ENCODE peak calls at places on chromosomes 6 and 20, in four cellular contexts. U, O, Q and E are unnamed samples.

GRCh38 chr6:136549359-136550044 is 720 bp downstream of the MAP7 start:
- DNase-seq in U (peak; percentile 23), Q (no peak), O (no peak), E (no peak)

GRCh38 chr20:45779011-45779915 is 12.4 kb downstream of the WFDC3 start:
- DNase-seq in O (no peak), U (no peak), Q (peak; percentile 98), E (peak; percentile 99)

GRCh38 chr6:90424580-90424979 is 127.9 kb upstream of the BACH2 start:
- DNase-seq in U (no peak), Q (no peak), O (no peak), E (no peak)

GRCh38 chr6:168027521-168027920 is 30.1 kb downstream of the KIF25 start:
- DNase-seq in U (no peak), Q (no peak), O (no peak), E (no peak)

GRCh38 chr6:37698264-37699137 is 818 bp upstream of the MDGA1 start:
- DNase-seq in Q (peak; percentile 24), O (no peak), U (peak; percentile 87), E (no peak)

GRCh38 chr6:170083236-170084051 is 207.4 kb downstream of the DLL1 start:
- DNase-seq in O (no peak), Q (no peak), U (no peak), E (no peak)

GRCh38 chr20:881051-881820 is 34.9 kb downstream of the ANGPT4 start:
- DNase-seq in Q (peak; percentile 74), O (no peak), U (no peak), E (peak; percentile 38)

GRCh38 chr6:125363010-125363359 is 61.2 kb upstream of the HDDC2 start:
- DNase-seq in O (peak; percentile 9), U (no peak), Q (no peak), E (no peak)

GRCh38 chr6:28353356-28353755 is 3.6 kb downstream of the ZKSCAN3 start:
- DNase-seq in U (no peak), Q (no peak), O (no peak), E (no peak)

GRCh38 chr6:27547157-27548075 is 74.5 kb upstream of the ZNF184 start:
- DNase-seq in U (peak; percentile 31), O (peak; percentile 67), Q (peak; percentile 74), E (no peak)

GRCh38 chr20:32457476-32457986 is 99.4 kb downstream of the ASXL1 start:
- DNase-seq in U (peak; percentile 29), O (no peak), Q (no peak), E (no peak)

DNA sequence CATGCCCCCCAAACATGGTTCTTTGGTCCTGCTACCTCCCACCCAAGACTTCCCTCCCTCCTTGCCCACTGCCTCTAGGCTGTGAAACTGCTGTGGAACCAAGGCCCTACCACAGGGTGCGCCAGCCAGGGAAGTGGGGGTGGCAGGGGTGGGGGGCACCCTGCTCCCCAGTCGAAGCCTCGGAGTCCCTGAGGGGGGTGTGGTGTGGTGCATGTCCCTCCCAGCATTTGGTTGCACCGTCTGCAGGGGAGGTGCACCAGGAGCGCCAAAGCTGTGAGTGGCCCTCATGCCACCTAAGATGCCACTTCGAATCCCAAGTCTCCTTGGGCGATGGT is 1.8 kb downstream of the RGS19 start:
- DNase-seq in U (no peak), Q (no peak), O (no peak), E (no peak)
- H3K4me3 ChIP-seq in U (no peak overlapping the region), Q (no peak overlapping the region), O (no peak overlapping the region), E (no peak overlapping the region)

DNA sequence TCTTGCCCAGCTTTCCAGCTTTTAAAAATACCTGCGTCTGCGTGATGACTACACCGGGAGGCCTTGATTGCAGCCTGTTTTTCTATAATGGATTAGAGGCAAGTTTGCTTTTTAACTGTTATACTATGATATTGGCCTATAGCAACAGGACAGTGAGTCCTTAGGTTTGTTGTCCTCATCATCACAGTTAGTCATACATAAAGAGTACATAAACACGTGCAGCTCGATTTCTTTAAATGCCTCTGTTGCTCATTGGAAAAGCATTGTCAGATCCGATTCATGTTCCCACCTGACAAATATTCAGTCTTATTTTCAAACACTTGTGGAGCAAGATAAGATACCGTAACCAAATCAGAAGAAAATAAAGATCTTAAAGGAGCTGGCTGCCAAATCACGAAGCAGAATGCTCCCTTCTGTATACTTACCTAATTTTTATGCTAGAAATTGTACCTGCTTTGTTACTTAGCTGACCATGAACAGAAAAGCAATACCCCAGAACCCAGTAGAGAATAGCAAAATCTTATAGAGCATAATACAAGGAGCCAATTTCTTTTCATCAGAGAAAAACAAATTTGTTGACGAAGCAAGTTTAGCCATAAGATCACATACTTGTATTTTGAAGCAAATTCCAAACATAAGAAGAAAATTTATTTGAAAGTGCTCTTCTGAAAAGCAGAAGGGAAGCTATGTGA is 100.4 kb downstream of the TMEM200A start:
- DNase-seq in Q (no peak), O (no peak), U (no peak), E (no peak)
- H3K27me3 ChIP-seq in Q (no peaks in the 10 kb centered on the region), O (no peaks in the 10 kb centered on the region), U (no peaks in the 10 kb centered on the region), E (no peaks in the 10 kb centered on the region)

GRCh38 chr6:35300848-35301247 is 3.2 kb downstream of the DEF6 start:
- DNase-seq in U (no peak), Q (no peak), O (no peak), E (no peak)
- TF ChIP-seq TCF7L2 in U (no peak), Q (no peak), O (no peak), E (no peak)

GRCh38 chr20:44171775-44172571 is 15.0 kb downstream of the JPH2 start:
- DNase-seq in U (no peak), Q (no peak), O (no peak), E (no peak)
- H3K4me3 ChIP-seq in U (no peak overlapping the region), Q (no peak overlapping the region), O (no peak overlapping the region), E (no peak overlapping the region)

DNA sequence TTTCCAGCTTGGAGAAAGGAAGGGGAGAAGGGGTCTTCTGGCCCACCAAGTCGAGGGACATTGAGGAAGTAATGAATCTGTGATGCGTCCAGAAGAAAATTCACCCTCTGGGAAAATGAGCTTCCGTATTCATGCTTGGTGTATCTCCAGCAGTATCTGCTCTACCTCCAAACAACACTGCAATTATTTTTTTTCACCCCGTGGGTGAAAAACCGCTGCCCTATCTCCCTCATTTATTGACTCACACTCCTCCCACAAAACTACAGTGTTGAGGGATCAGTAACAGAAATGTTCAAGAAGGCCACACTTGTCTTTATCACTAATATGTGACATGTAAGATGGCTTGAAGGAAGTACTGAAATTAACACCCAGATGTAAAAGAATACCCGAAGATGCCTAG is 4.8 kb upstream of the TBX18 start:
- DNase-seq in U (peak; percentile 23), O (no peak), Q (no peak), E (no peak)
- H3K27me3 ChIP-seq in U (no peaks in the 10 kb centered on the region), O (peaks cover 39% of the 10 kb centered on the region), Q (no peaks in the 10 kb centered on the region), E (peaks cover 19% of the 10 kb centered on the region)

DNA sequence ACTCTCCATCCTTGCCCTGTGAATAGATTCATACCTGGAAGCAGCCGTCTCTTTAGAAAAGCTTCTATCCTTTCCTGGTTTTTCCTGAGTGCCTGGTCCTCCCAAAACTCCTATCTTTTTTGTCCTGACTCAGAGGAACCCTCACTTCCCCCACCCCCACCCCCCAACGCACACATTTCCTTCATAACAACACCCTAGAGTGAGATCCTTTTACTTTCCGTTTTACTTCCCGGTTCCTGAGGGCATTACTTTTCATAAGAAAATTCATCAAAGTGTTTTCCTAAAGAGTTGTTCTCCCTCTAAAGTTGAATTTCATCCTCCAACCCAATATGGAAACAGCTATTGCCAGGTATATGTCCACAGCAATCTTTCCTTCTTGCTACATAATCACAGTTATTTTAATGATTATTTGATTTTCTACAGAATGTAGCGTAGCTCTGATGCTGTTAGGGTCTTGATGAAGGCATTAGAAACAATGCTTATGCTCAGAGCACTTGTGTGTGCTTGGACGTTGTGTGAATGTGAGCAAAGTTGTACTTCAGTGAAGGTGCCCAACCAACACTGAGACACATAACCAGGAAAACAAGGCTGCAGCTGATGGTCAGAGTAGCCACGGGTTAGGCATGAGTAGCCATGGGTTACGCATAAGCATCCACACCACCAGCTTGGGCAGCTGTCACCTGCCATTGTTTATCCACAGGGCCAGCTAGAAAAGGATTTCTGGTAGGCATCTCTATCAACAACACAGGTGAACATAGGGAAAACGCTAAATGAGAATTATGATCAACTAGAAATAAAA is 326.8 kb downstream of the NRN1 start:
- DNase-seq in O (no peak), Q (no peak), U (no peak), E (no peak)
- TF ChIP-seq TCF7L2 in O (no peak), Q (no peak), U (no peak), E (no peak)

GRCh38 chr20:53163486-53163885 is 191.3 kb downstream of the TSHZ2 start:
- DNase-seq in Q (no peak), U (peak; percentile 31), O (no peak), E (no peak)

GRCh38 chr20:53161073-53161472 is 188.9 kb downstream of the TSHZ2 start:
- DNase-seq in Q (no peak), O (no peak), U (no peak), E (no peak)

GRCh38 chr20:53164072-53164471 is 191.9 kb downstream of the TSHZ2 start:
- DNase-seq in U (no peak), O (no peak), Q (no peak), E (no peak)

GRCh38 chr20:53161473-53161872 is 189.3 kb downstream of the TSHZ2 start:
- DNase-seq in O (no peak), U (no peak), Q (no peak), E (no peak)

GRCh38 chr20:53162251-53162835 is 190.2 kb downstream of the TSHZ2 start:
- DNase-seq in O (no peak), Q (peak; percentile 42), U (peak; percentile 40), E (no peak)
- H3K4me3 ChIP-seq in O (no peak overlapping the region), Q (peak overlapping the region; percentile 5), U (peak overlapping the region; percentile 9), E (no peak overlapping the region)

GRCh38 chr20:12179692-12180091 is 262.0 kb downstream of the BTBD3 start:
- DNase-seq in Q (no peak), U (no peak), O (no peak), E (no peak)

GRCh38 chr20:12177657-12178293 is 260.1 kb downstream of the BTBD3 start:
- DNase-seq in Q (no peak), U (no peak), O (peak; percentile 13), E (no peak)

GRCh38 chr20:12175538-12175937 is 257.8 kb downstream of the BTBD3 start:
- DNase-seq in O (no peak), U (no peak), Q (no peak), E (no peak)

DNA sequence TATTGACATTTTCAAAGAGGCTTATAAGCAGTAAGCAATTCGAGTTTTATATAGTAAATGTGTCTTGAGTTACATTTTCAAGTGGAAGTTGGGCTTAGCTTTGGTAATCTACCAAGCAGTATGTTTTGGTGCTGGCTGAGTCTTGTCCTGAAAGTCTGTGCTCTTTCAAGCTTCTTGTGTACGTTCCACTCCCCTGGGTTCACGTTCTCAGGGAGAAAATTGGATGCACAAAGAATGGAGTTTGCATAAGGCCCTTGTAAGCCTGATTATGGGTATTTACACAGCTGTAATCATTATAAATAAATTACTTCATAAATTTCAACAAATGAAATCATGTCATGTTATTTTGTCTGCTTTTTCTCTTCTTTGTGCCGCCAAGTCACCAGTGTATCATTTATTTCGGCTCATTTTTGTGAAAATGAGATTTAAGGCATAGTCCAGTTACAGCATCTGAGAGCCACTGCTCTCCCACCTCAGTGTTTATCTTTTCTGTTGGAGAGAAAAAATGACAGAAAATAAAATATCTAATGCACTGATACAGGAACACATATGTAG is 262.5 kb downstream of the BTBD3 start:
- DNase-seq in U (no peak), Q (no peak), O (no peak), E (no peak)
- H3K27me3 ChIP-seq in U (no peaks in the 10 kb centered on the region), Q (no peaks in the 10 kb centered on the region), O (no peaks in the 10 kb centered on the region), E (no peaks in the 10 kb centered on the region)